ENCODE peak calls at places on chromosomes 5 and 9, in eight cellular contexts. X is GM12878; L is iPS DF 6.9; G is fibroblast of lung; V is left ventricle myocardium inferior; S is mucosa of descending colon; E is brain microvascular endothelial cell; Q is effector memory CD4-positive, alpha-beta T cell. H is an unnamed sample.

GRCh38 chr5:7869474-7870136 is 657 bp downstream of the MTRR start:
- DNase-seq in X (no peak), L (no peak), G (no peak), V (peak; percentile 17), S (no peak), E (no peak), Q (no peak), H (peak; percentile 14)

GRCh38 chr9:8134629-8135028 is 335.1 kb upstream of the DMAC1 start:
- DNase-seq in X (no peak), L (no peak), G (no peak), V (no peak), S (no peak), E (no peak), Q (no peak), H (no peak)

GRCh38 chr5:125450803-125451202 is 704.4 kb upstream of the ZNF608 start:
- DNase-seq in X (no peak), L (no peak), G (peak; percentile 17), V (no peak), S (no peak), E (no peak), Q (no peak), H (no peak)

GRCh38 chr9:110875275-110875674 is 163.0 kb downstream of the LPAR1 start:
- DNase-seq in X (peak; percentile 48), L (peak; percentile 39), G (no peak), V (peak; percentile 32), S (peak; percentile 46), E (no peak), Q (no peak), H (no peak)

GRCh38 chr5:75465480-75465879 is 45.9 kb downstream of the CERT1 start:
- DNase-seq in X (no peak), L (no peak), G (peak; percentile 61), V (no peak), S (no peak), E (peak; percentile 67), Q (no peak), H (no peak)

GRCh38 chr9:104256710-104257091 is 162.6 kb downstream of the SMC2 start:
- DNase-seq in X (no peak), L (no peak), G (no peak), V (no peak), S (no peak), E (no peak), Q (no peak), H (no peak)

GRCh38 chr5:20266068-20266467 is 278.1 kb upstream of the CDH18 start:
- DNase-seq in X (no peak), L (no peak), G (peak; percentile 60), V (no peak), S (no peak), E (no peak), Q (no peak), H (no peak)

GRCh38 chr5:150122158-150122510 is 33.5 kb downstream of the PDGFRB start:
- DNase-seq in X (no peak), L (no peak), G (no peak), V (no peak), S (peak; percentile 91), E (no peak), Q (no peak), H (peak; percentile 45)

GRCh38 chr5:1555011-1555807 is 31.4 kb upstream of the LPCAT1 start:
- DNase-seq in X (no peak), L (no peak), G (peak; percentile 73), V (no peak), S (no peak), E (peak; percentile 37), Q (no peak), H (no peak)

GRCh38 chr9:136021171-136021890 is 60.2 kb upstream of the UBAC1 start:
- DNase-seq in X (no peak), L (peak; percentile 45), G (no peak), V (peak; percentile 13), S (no peak), E (no peak), Q (no peak), H (no peak)

GRCh38 chr9:93390953-93391515 is 60.5 kb upstream of the FAM120A start:
- DNase-seq in X (no peak), L (no peak), G (no peak), V (no peak), S (peak; percentile 47), E (no peak), Q (no peak), H (no peak)

GRCh38 chr9:111937781-111938426 is 41.3 kb downstream of the UGCG start:
- DNase-seq in X (peak; percentile 74), L (no peak), G (peak; percentile 85), V (peak; percentile 18), S (peak; percentile 51), E (peak; percentile 74), Q (peak; percentile 41), H (peak; percentile 32)

GRCh38 chr5:132013006-132013689 is 1.7 kb upstream of the ACSL6 start:
- DNase-seq in X (no peak), L (no peak), G (no peak), V (no peak), S (no peak), E (no peak), Q (no peak), H (no peak)

GRCh38 chr9:36765077-36765390 is 192.3 kb downstream of the MELK start:
- DNase-seq in X (no peak), L (no peak), G (no peak), V (no peak), S (no peak), E (no peak), Q (no peak), H (no peak)
- H3K4me3 ChIP-seq in X (peak overlapping the region; percentile 54), L (no peak overlapping the region), G (no peak overlapping the region), V (no peak overlapping the region), S (no peak overlapping the region), E (no peak overlapping the region), Q (no peak overlapping the region), H (peak overlapping the region; percentile 72)

GRCh38 chr5:14148890-14149671 is 5.9 kb downstream of the TRIO start:
- DNase-seq in X (no peak), L (no peak), G (peak; percentile 25), V (no peak), S (no peak), E (no peak), Q (no peak), H (no peak)
- H3K4me3 ChIP-seq in X (peak overlapping the region; percentile 52), L (no peak overlapping the region), G (no peak overlapping the region), V (no peak overlapping the region), S (no peak overlapping the region), E (no peak overlapping the region), Q (no peak overlapping the region), H (no peak overlapping the region)

DNA sequence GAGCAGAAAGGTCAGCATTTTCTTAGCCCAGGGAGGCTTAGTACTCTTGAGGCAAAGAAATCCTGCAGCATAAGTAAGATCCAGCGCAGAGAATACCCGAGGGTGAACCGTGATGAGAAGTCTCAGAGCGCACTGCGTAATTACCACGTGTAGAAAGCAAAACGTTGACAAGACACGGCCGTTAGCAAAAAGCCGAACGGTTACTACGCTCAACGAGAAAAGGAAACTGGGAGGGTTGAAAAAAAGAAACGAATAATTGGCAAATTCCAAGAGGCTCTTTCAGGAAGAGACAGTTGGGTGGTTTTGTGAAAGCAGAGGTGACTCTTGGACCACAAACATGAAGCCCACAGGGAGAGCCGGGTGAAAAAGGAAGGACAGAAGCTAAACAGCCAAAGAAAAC is 103.9 kb downstream of the COL23A1 start:
- DNase-seq in X (no peak), L (no peak), G (no peak), V (no peak), S (no peak), E (no peak), Q (no peak), H (no peak)
- H3K4me3 ChIP-seq in X (no peak overlapping the region), L (no peak overlapping the region), G (no peak overlapping the region), V (no peak overlapping the region), S (no peak overlapping the region), E (no peak overlapping the region), Q (no peak overlapping the region), H (no peak overlapping the region)

DNA sequence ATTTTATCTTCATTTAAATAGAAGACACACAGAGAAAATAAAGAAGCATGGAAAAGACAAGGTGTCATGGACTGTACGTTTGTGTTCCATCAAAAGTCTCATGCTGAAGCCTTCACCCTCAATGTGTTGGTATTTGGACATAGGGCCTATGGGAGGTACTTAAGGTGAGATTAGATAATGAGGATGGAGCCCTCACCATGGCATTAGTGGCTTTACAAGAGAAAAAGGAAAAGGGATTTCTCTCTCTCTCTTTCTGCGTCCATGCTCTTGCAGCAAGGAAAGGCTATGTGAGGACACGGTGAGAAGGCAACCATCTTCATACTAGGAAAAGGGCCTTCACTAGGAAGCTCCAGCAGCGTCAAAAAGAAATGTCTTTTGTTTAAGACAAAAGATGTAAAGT is 797.0 kb upstream of the CDH10 start:
- DNase-seq in X (no peak), L (no peak), G (no peak), V (no peak), S (no peak), E (no peak), Q (no peak), H (no peak)
- H3K4me3 ChIP-seq in X (no peak overlapping the region), L (peak overlapping the region; percentile 23), G (no peak overlapping the region), V (no peak overlapping the region), S (no peak overlapping the region), E (no peak overlapping the region), Q (no peak overlapping the region), H (no peak overlapping the region)

GRCh38 chr5:159878988-159879471 is 37.3 kb upstream of the ADRA1B start:
- DNase-seq in X (no peak), L (peak; percentile 29), G (peak; percentile 87), V (peak; percentile 72), S (peak; percentile 58), E (peak; percentile 91), Q (no peak), H (no peak)
- H3K4me3 ChIP-seq in X (no peak overlapping the region), L (no peak overlapping the region), G (no peak overlapping the region), V (no peak overlapping the region), S (no peak overlapping the region), E (no peak overlapping the region), Q (no peak overlapping the region), H (no peak overlapping the region)